ENCODE peak calls at places on chromosome 6, in five cellular contexts. E, Z, G, R and Q are unnamed samples.

GRCh38 chr6:88780714-88781389 is 182.6 kb downstream of the RNGTT start:
- DNase-seq in E (peak; percentile 63), Z (no peak), G (peak; percentile 37), R (peak; percentile 51), Q (peak; percentile 65)

GRCh38 chr6:89566930-89567634 is 71.5 kb downstream of the LYRM2 start:
- DNase-seq in E (no peak), Z (no peak), G (no peak), R (no peak), Q (no peak)

GRCh38 chr6:10582774-10583508 is 61.8 kb downstream of the GCNT2 start:
- DNase-seq in E (no peak), Z (no peak), G (no peak), R (no peak), Q (no peak)

GRCh38 chr6:119442776-119443184 is 93.2 kb upstream of the MAN1A1 start:
- DNase-seq in E (no peak), Z (no peak), G (peak; percentile 48), R (no peak), Q (peak; percentile 80)

GRCh38 chr6:110642711-110643110 is 166.3 kb upstream of the SLC22A16 start:
- DNase-seq in E (no peak), Z (no peak), G (no peak), R (no peak), Q (no peak)

GRCh38 chr6:19934996-19935591 is 97.9 kb downstream of the ID4 start:
- DNase-seq in E (no peak), Z (peak; percentile 83), G (no peak), R (no peak), Q (no peak)

GRCh38 chr6:166640342-166641043 is 13.4 kb upstream of the RPS6KA2 start:
- DNase-seq in E (no peak), Z (no peak), G (no peak), R (no peak), Q (no peak)

GRCh38 chr6:159445351-159445750 is 247.7 kb downstream of the SOD2 start:
- DNase-seq in E (no peak), Z (no peak), G (no peak), R (no peak), Q (no peak)

GRCh38 chr6:144528605-144529425 is 243.7 kb downstream of the UTRN start:
- DNase-seq in E (no peak), Z (no peak), G (no peak), R (no peak), Q (no peak)

GRCh38 chr6:69732640-69733039 is 64.2 kb downstream of the LMBRD1 start:
- DNase-seq in E (peak; percentile 11), Z (no peak), G (no peak), R (no peak), Q (no peak)

GRCh38 chr6:163328411-163328810 is 86.1 kb upstream of the QKI start:
- DNase-seq in E (no peak), Z (no peak), G (no peak), R (no peak), Q (no peak)

GRCh38 chr6:106512048-106512957 is 117.0 kb downstream of the RTN4IP1 start:
- DNase-seq in E (no peak), Z (peak; percentile 86), G (peak; percentile 92), R (peak; percentile 79), Q (peak; percentile 82)

GRCh38 chr6:13357551-13358075 is 29.3 kb upstream of the TBC1D7 start:
- DNase-seq in E (no peak), Z (no peak), G (no peak), R (no peak), Q (no peak)

GRCh38 chr6:110325197-110325596 is 33.0 kb downstream of the METTL24 start:
- DNase-seq in E (no peak), Z (no peak), G (peak; percentile 21), R (no peak), Q (peak; percentile 77)

GRCh38 chr6:119620846-119621570 is 271.4 kb upstream of the MAN1A1 start:
- DNase-seq in E (no peak), Z (no peak), G (no peak), R (no peak), Q (no peak)

GRCh38 chr6:107682721-107683120 is 141.4 kb downstream of the SCML4 start:
- DNase-seq in E (no peak), Z (no peak), G (no peak), R (no peak), Q (no peak)

GRCh38 chr6:127342296-127342945 is 988 bp downstream of the ECHDC1 start:
- DNase-seq in E (no peak), Z (no peak), G (peak; percentile 38), R (no peak), Q (no peak)

GRCh38 chr6:68859233-68859632 is 224.2 kb downstream of the ADGRB3 start:
- DNase-seq in E (no peak), Z (no peak), G (no peak), R (no peak), Q (no peak)

GRCh38 chr6:1825277-1825676 is 215.6 kb downstream of the FOXC1 start:
- DNase-seq in E (no peak), Z (no peak), G (no peak), R (no peak), Q (no peak)

GRCh38 chr6:5507056-5507722 is 245.9 kb downstream of the FARS2 start:
- DNase-seq in E (peak; percentile 92), Z (no peak), G (no peak), R (no peak), Q (no peak)

GRCh38 chr6:46130665-46131064 is 876 bp downstream of the ENPP4 start:
- DNase-seq in E (no peak), Z (no peak), G (no peak), R (no peak), Q (no peak)

GRCh38 chr6:46134216-46134615 is 4.4 kb downstream of the ENPP4 start:
- DNase-seq in E (no peak), Z (no peak), G (no peak), R (no peak), Q (no peak)

GRCh38 chr6:46129301-46129633 is 522 bp upstream of the ENPP4 start:
- DNase-seq in E (no peak), Z (no peak), G (no peak), R (no peak), Q (no peak)

GRCh38 chr6:46128476-46128875 is 1.3 kb upstream of the ENPP4 start:
- DNase-seq in E (no peak), Z (no peak), G (no peak), R (no peak), Q (no peak)

GRCh38 chr6:46129634-46130505 is at the start of gene ENPP4:
- DNase-seq in E (peak; percentile 100), Z (peak; percentile 85), G (peak; percentile 91), R (peak; percentile 95), Q (peak; percentile 93)
- TF ChIP-seq CTCF in E (peak; percentile 6), Z (no peak), G (peak; percentile 11), R (peak; percentile 6), Q (no peak)

GRCh38 chr6:44655368-44656342 is 268.1 kb downstream of the CDC5L start:
- DNase-seq in E (no peak), Z (peak; percentile 91), G (peak; percentile 78), R (peak; percentile 97), Q (peak; percentile 93)
- TF ChIP-seq POLR2AphosphoS5 in E (no peak), Z (peak; percentile 61), G (peak; percentile 27), R (no peak), Q (peak; percentile 57)

GRCh38 chr6:150725795-150726194 is 126.1 kb downstream of the PLEKHG1 start:
- DNase-seq in E (no peak), Z (no peak), G (no peak), R (no peak), Q (no peak)
- TF ChIP-seq EP300 in E (no peak), Z (no peak), G (no peak), R (no peak), Q (no peak)

DNA sequence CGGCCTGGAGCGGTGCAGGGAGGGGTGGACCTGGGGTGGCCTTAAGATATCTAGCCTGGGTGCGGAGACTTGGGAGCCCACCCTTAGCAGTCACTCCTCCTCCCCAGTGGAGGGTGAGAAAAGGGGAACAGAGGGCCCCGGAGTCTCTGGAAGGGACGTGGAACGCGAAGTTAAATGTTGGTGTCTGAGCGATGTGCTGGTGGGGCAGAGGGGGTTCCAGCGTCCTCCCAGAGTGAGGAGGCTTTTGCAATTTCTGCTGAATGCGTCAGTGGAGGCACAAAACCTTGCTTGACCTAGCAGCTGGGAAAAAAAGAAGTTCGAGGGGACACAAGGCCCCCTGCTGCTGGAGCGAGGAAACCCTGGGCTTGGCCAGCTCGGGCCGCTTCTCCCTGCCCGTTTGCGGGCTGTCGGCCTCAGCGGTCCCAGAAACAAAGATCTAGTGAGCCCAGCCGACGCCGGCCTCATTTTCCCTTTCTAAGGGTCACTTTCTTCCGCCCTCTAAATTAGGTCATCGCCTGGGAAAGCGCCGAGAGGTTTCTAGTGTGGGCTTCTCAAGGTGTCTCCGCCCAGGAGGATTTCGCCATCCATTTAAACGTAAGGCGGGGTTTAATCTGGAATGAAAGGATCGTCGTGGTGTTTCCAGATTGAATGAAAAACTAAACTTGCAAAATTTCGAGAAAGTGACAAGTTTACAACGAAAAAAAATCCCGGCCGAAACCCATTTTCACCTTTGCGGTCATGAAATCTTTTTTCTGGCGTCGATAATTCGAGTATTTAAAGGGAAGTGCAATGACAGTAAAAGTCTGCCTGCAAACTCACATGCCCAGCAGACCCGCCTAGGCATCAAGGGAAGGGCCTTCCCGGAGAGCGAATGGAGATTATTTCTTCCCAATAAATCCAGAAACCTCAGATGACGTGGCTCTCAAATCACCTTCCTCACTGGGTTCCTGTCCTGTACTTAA is 4.5 kb downstream of the OLIG3 start:
- DNase-seq in E (no peak), Z (no peak), G (no peak), R (peak; percentile 71), Q (no peak)
- TF ChIP-seq CTCF in E (no peak), Z (no peak), G (no peak), R (no peak), Q (no peak)

GRCh38 chr6:3779574-3779849 is 28.0 kb upstream of the PXDC1 start:
- DNase-seq in E (no peak), Z (peak; percentile 62), G (no peak), R (no peak), Q (no peak)

GRCh38 chr6:3775906-3776305 is 24.4 kb upstream of the PXDC1 start:
- DNase-seq in E (no peak), Z (peak; percentile 26), G (no peak), R (no peak), Q (no peak)

GRCh38 chr6:3777695-3778461 is 26.4 kb upstream of the PXDC1 start:
- DNase-seq in E (no peak), Z (peak; percentile 66), G (no peak), R (no peak), Q (no peak)

GRCh38 chr6:3776881-3777507 is 25.5 kb upstream of the PXDC1 start:
- DNase-seq in E (no peak), Z (peak; percentile 69), G (no peak), R (no peak), Q (no peak)

GRCh38 chr6:3778701-3779573 is 27.4 kb upstream of the PXDC1 start:
- DNase-seq in E (no peak), Z (peak; percentile 40), G (no peak), R (no peak), Q (no peak)
- TF ChIP-seq POLR2AphosphoS5 in E (no peak), Z (no peak), G (no peak), R (no peak), Q (no peak)

GRCh38 chr6:36427781-36428345 is 14.8 kb downstream of the PXT1 start:
- DNase-seq in E (no peak), Z (no peak), G (no peak), R (no peak), Q (no peak)

GRCh38 chr6:36426622-36427021 is 16.0 kb downstream of the PXT1 start:
- DNase-seq in E (no peak), Z (no peak), G (no peak), R (no peak), Q (no peak)

GRCh38 chr6:36422714-36423100 is 19.9 kb downstream of the PXT1 start:
- DNase-seq in E (no peak), Z (no peak), G (no peak), R (no peak), Q (no peak)

GRCh38 chr6:36419295-36419694 is 23.4 kb downstream of the PXT1 start:
- DNase-seq in E (no peak), Z (no peak), G (no peak), R (no peak), Q (no peak)

GRCh38 chr6:36423101-36423824 is 19.4 kb downstream of the PXT1 start:
- DNase-seq in E (peak; percentile 85), Z (peak; percentile 98), G (peak; percentile 99), R (peak; percentile 97), Q (peak; percentile 99)
- TF ChIP-seq EP300 in E (no peak), Z (no peak), G (no peak), R (no peak), Q (no peak)